ENCODE peak calls at places on chromosomes 12 and 14, in six cellular contexts. One of them, this sample, is unnamed.
A peak's percentile ranks its signal among the peaks of the same experiment; 100 is the strongest.

GRCh38 chr14:87076146-87076545 is 916.8 kb downstream of the GALC start:
- DNase-seq in fibroblast of the aortic adventitia: no peak
- DNase-seq in keratinocyte: no peak
- DNase-seq in OCI-LY7: no peak
- DNase-seq in GM13977: no peak
- DNase-seq in RWPE1: no peak
- DNase-seq in this sample: no peak

GRCh38 chr14:89447182-89447970 is 30.3 kb upstream of the FOXN3 start:
- DNase-seq in fibroblast of the aortic adventitia: no peak
- DNase-seq in keratinocyte: no peak
- DNase-seq in OCI-LY7: peak; percentile 54
- DNase-seq in GM13977: no peak
- DNase-seq in RWPE1: no peak
- DNase-seq in this sample: no peak

GRCh38 chr12:117714203-117714602 is 254.6 kb downstream of the KSR2 start:
- DNase-seq in fibroblast of the aortic adventitia: no peak
- DNase-seq in keratinocyte: no peak
- DNase-seq in OCI-LY7: no peak
- DNase-seq in GM13977: no peak
- DNase-seq in RWPE1: no peak
- DNase-seq in this sample: no peak

GRCh38 chr12:9872116-9872515 is 3.0 kb upstream of the CLEC2B start:
- DNase-seq in fibroblast of the aortic adventitia: no peak
- DNase-seq in keratinocyte: no peak
- DNase-seq in OCI-LY7: no peak
- DNase-seq in GM13977: no peak
- DNase-seq in RWPE1: no peak
- DNase-seq in this sample: no peak

GRCh38 chr14:61429316-61429715 is 107.9 kb downstream of the PRKCH start:
- DNase-seq in fibroblast of the aortic adventitia: no peak
- DNase-seq in keratinocyte: no peak
- DNase-seq in OCI-LY7: no peak
- DNase-seq in GM13977: no peak
- DNase-seq in RWPE1: no peak
- DNase-seq in this sample: no peak

GRCh38 chr14:93266127-93266526 is 59.1 kb downstream of the UBR7 start:
- DNase-seq in fibroblast of the aortic adventitia: no peak
- DNase-seq in keratinocyte: no peak
- DNase-seq in OCI-LY7: no peak
- DNase-seq in GM13977: no peak
- DNase-seq in RWPE1: no peak
- DNase-seq in this sample: no peak

GRCh38 chr14:22400590-22401259 is 188.3 kb downstream of the DAD1 start:
- DNase-seq in fibroblast of the aortic adventitia: no peak
- DNase-seq in keratinocyte: no peak
- DNase-seq in OCI-LY7: no peak
- DNase-seq in GM13977: no peak
- DNase-seq in RWPE1: no peak
- DNase-seq in this sample: no peak

GRCh38 chr14:22448035-22448904 is 140.8 kb downstream of the DAD1 start:
- DNase-seq in fibroblast of the aortic adventitia: no peak
- DNase-seq in keratinocyte: no peak
- DNase-seq in OCI-LY7: peak; percentile 75
- DNase-seq in GM13977: no peak
- DNase-seq in RWPE1: no peak
- DNase-seq in this sample: no peak

GRCh38 chr12:31476437-31476836 is 114.5 kb downstream of the DENND5B start:
- DNase-seq in fibroblast of the aortic adventitia: no peak
- DNase-seq in keratinocyte: no peak
- DNase-seq in OCI-LY7: no peak
- DNase-seq in GM13977: no peak
- DNase-seq in RWPE1: no peak
- DNase-seq in this sample: no peak

GRCh38 chr12:88579941-88580871 is at the start of gene KITLG:
- DNase-seq in fibroblast of the aortic adventitia: peak; percentile 88
- DNase-seq in keratinocyte: no peak
- DNase-seq in OCI-LY7: no peak
- DNase-seq in GM13977: peak; percentile 58
- DNase-seq in RWPE1: peak; percentile 76
- DNase-seq in this sample: peak; percentile 84

DNA sequence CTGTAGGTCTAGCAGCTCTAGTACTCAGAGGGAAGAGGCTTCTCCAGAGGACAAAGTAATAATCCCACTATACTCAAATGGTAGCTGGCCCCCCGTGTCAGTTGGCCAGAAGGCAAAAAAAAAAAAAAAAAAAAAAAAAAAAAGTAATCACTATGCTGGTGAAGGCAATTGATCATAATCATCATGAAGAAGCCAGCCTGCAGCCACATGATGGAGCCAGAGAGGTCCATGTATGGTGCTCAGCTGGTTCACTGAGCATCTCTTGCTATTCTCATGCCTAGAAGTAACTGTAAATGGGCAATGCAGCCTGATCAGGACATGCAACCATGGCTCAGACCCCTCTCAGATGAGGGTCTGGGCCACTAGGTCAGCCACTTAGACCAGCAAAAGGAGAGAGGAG is 378.8 kb downstream of the MED13L start:
- DNase-seq in fibroblast of the aortic adventitia: no peak
- DNase-seq in keratinocyte: no peak
- DNase-seq in OCI-LY7: no peak
- DNase-seq in GM13977: no peak
- DNase-seq in RWPE1: no peak
- DNase-seq in this sample: no peak
- TF ChIP-seq CTCF in fibroblast of the aortic adventitia: no peak
- TF ChIP-seq CTCF in keratinocyte: peak; percentile 28
- TF ChIP-seq CTCF in OCI-LY7: peak; percentile 34
- TF ChIP-seq CTCF in GM13977: peak; percentile 27
- TF ChIP-seq CTCF in RWPE1: no peak
- TF ChIP-seq CTCF in this sample: no peak

GRCh38 chr12:57546438-57547365 is at the start of gene DCTN2:
- DNase-seq in fibroblast of the aortic adventitia: peak; percentile 98
- DNase-seq in keratinocyte: peak; percentile 79
- DNase-seq in OCI-LY7: peak; percentile 97
- DNase-seq in GM13977: peak; percentile 99
- DNase-seq in RWPE1: peak; percentile 98
- DNase-seq in this sample: peak; percentile 92
- TF ChIP-seq CTCF in fibroblast of the aortic adventitia: no peak
- TF ChIP-seq CTCF in keratinocyte: peak; percentile 20
- TF ChIP-seq CTCF in OCI-LY7: peak; percentile 40
- TF ChIP-seq CTCF in GM13977: no peak
- TF ChIP-seq CTCF in RWPE1: peak; percentile 31
- TF ChIP-seq CTCF in this sample: no peak

GRCh38 chr12:103626498-103626897 is 39.4 kb downstream of the STAB2 start:
- DNase-seq in fibroblast of the aortic adventitia: no peak
- DNase-seq in keratinocyte: no peak
- DNase-seq in OCI-LY7: no peak
- DNase-seq in GM13977: no peak
- DNase-seq in RWPE1: peak; percentile 65
- DNase-seq in this sample: no peak
- TF ChIP-seq CTCF in fibroblast of the aortic adventitia: no peak
- TF ChIP-seq CTCF in keratinocyte: peak; percentile 76
- TF ChIP-seq CTCF in OCI-LY7: no peak
- TF ChIP-seq CTCF in GM13977: no peak
- TF ChIP-seq CTCF in RWPE1: no peak
- TF ChIP-seq CTCF in this sample: peak; percentile 49

GRCh38 chr14:57268161-57269067 is at the start of the genes AP5M1 and EXOC5:
- DNase-seq in fibroblast of the aortic adventitia: peak; percentile 90
- DNase-seq in keratinocyte: peak; percentile 38
- DNase-seq in OCI-LY7: peak; percentile 94
- DNase-seq in GM13977: peak; percentile 88
- DNase-seq in RWPE1: peak; percentile 66
- DNase-seq in this sample: peak; percentile 91
- TF ChIP-seq CTCF in fibroblast of the aortic adventitia: peak; percentile 13
- TF ChIP-seq CTCF in keratinocyte: no peak
- TF ChIP-seq CTCF in OCI-LY7: no peak
- TF ChIP-seq CTCF in GM13977: peak; percentile 1
- TF ChIP-seq CTCF in RWPE1: no peak
- TF ChIP-seq CTCF in this sample: peak; percentile 43

GRCh38 chr12:92094751-92095161 is 50.9 kb downstream of the BTG1 start:
- DNase-seq in fibroblast of the aortic adventitia: peak; percentile 58
- DNase-seq in keratinocyte: no peak
- DNase-seq in OCI-LY7: no peak
- DNase-seq in GM13977: no peak
- DNase-seq in RWPE1: peak; percentile 34
- DNase-seq in this sample: no peak
- TF ChIP-seq CTCF in fibroblast of the aortic adventitia: peak; percentile 31
- TF ChIP-seq CTCF in keratinocyte: no peak
- TF ChIP-seq CTCF in OCI-LY7: peak; percentile 8
- TF ChIP-seq CTCF in GM13977: no peak
- TF ChIP-seq CTCF in RWPE1: no peak
- TF ChIP-seq CTCF in this sample: no peak

GRCh38 chr12:106889326-106889725 is 66.4 kb upstream of the TMEM263 start:
- DNase-seq in fibroblast of the aortic adventitia: no peak
- DNase-seq in keratinocyte: no peak
- DNase-seq in OCI-LY7: no peak
- DNase-seq in GM13977: no peak
- DNase-seq in RWPE1: no peak
- DNase-seq in this sample: no peak
- TF ChIP-seq CTCF in fibroblast of the aortic adventitia: no peak
- TF ChIP-seq CTCF in keratinocyte: no peak
- TF ChIP-seq CTCF in OCI-LY7: no peak
- TF ChIP-seq CTCF in GM13977: no peak
- TF ChIP-seq CTCF in RWPE1: no peak
- TF ChIP-seq CTCF in this sample: no peak

GRCh38 chr14:104731249-104731924 is 7.4 kb downstream of the ADSS1 start:
- DNase-seq in fibroblast of the aortic adventitia: no peak
- DNase-seq in keratinocyte: no peak
- DNase-seq in OCI-LY7: peak; percentile 25
- DNase-seq in GM13977: no peak
- DNase-seq in RWPE1: no peak
- DNase-seq in this sample: no peak
- TF ChIP-seq CTCF in fibroblast of the aortic adventitia: peak; percentile 32
- TF ChIP-seq CTCF in keratinocyte: peak; percentile 33
- TF ChIP-seq CTCF in OCI-LY7: peak; percentile 58
- TF ChIP-seq CTCF in GM13977: peak; percentile 34
- TF ChIP-seq CTCF in RWPE1: peak; percentile 45
- TF ChIP-seq CTCF in this sample: peak; percentile 62

GRCh38 chr14:69059658-69060648 is 80.9 kb upstream of the ACTN1 start:
- DNase-seq in fibroblast of the aortic adventitia: peak; percentile 92
- DNase-seq in keratinocyte: no peak
- DNase-seq in OCI-LY7: no peak
- DNase-seq in GM13977: no peak
- DNase-seq in RWPE1: peak; percentile 67
- DNase-seq in this sample: no peak
- TF ChIP-seq CTCF in fibroblast of the aortic adventitia: peak; percentile 19
- TF ChIP-seq CTCF in keratinocyte: no peak
- TF ChIP-seq CTCF in OCI-LY7: no peak
- TF ChIP-seq CTCF in GM13977: no peak
- TF ChIP-seq CTCF in RWPE1: no peak
- TF ChIP-seq CTCF in this sample: no peak

DNA sequence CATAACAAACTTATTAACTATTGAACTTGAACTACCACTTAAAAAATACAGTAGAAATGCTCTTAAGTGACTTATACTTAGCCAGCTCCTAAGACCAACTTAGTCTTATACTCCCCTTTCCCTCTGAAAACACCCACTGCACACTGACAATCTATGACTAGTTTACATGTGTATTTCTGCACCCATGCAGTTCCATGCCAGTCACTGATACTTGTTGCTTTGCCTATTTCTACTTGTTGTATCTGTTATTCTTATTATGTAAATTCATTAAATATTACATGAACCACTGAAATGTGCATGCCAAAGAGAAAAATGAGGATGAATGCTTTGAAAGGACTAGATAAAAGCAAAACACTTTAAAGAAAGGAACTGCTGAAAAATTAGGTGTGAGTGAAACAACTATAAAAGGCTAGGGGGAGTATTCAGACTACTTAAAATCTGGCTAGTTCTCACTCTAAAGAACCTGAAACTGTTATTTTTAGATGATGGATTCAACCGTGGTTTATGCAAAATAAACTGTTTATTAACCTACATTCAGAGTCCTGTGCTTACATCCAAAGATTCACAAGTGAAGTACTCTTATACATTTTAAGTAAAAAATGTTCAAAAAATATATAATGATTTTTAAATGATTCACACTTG is 74.7 kb downstream of the RPS6KA5 start:
- DNase-seq in fibroblast of the aortic adventitia: no peak
- DNase-seq in keratinocyte: no peak
- DNase-seq in OCI-LY7: peak; percentile 17
- DNase-seq in GM13977: peak; percentile 43
- DNase-seq in RWPE1: no peak
- DNase-seq in this sample: no peak
- TF ChIP-seq CTCF in fibroblast of the aortic adventitia: no peak
- TF ChIP-seq CTCF in keratinocyte: no peak
- TF ChIP-seq CTCF in OCI-LY7: peak; percentile 11
- TF ChIP-seq CTCF in GM13977: no peak
- TF ChIP-seq CTCF in RWPE1: no peak
- TF ChIP-seq CTCF in this sample: no peak

DNA sequence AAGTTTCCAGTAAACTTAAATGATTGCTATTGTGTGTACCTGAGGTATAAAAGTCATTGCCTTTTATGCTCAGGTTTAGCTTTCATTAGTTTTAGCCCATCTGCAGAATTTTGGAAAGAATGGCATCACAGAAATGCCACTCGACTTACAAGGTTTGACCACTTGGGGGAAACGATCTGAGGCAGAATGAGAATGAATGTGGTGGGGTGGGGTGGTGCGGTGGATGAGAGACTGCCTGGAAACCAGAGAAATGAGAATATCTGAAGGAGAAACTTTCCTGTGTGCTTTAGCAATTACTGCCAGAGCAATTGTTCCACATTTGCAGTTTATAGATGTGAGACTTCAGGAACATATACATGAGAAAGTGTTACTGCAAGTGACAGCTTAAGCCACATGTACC is 225.4 kb upstream of the PDE3A start:
- DNase-seq in fibroblast of the aortic adventitia: no peak
- DNase-seq in keratinocyte: no peak
- DNase-seq in OCI-LY7: peak; percentile 4
- DNase-seq in GM13977: peak; percentile 9
- DNase-seq in RWPE1: no peak
- DNase-seq in this sample: no peak
- TF ChIP-seq CTCF in fibroblast of the aortic adventitia: no peak
- TF ChIP-seq CTCF in keratinocyte: no peak
- TF ChIP-seq CTCF in OCI-LY7: peak; percentile 32
- TF ChIP-seq CTCF in GM13977: peak; percentile 9
- TF ChIP-seq CTCF in RWPE1: no peak
- TF ChIP-seq CTCF in this sample: peak; percentile 41